ENCODE peak calls at places on chromosomes 11 and 22, in seven cellular contexts. One of them, this sample, is unnamed.

GRCh38 chr11:3197878-3198528 is 20.6 kb downstream of the MRGPRG start:
- DNase-seq in neural crest cell: no peak
- DNase-seq in tibial nerve: no peak
- DNase-seq in heart right ventricle: no peak
- DNase-seq in astrocyte of the cerebellum: no peak
- DNase-seq in Panc1: no peak
- DNase-seq in brain microvascular endothelial cell: no peak
- DNase-seq in this sample: no peak

GRCh38 chr11:30474151-30474954 is 111.8 kb downstream of the MPPED2 start:
- DNase-seq in tibial nerve: no peak
- DNase-seq in brain microvascular endothelial cell: no peak
- DNase-seq in neural crest cell: no peak
- DNase-seq in astrocyte of the cerebellum: no peak
- DNase-seq in Panc1: no peak
- DNase-seq in heart right ventricle: no peak
- DNase-seq in this sample: no peak

GRCh38 chr11:1628506-1629325 is 859 bp upstream of the KRTAP5-5 start:
- DNase-seq in Panc1: no peak
- DNase-seq in brain microvascular endothelial cell: no peak
- DNase-seq in heart right ventricle: peak; percentile 71
- DNase-seq in astrocyte of the cerebellum: no peak
- DNase-seq in neural crest cell: peak; percentile 85
- DNase-seq in tibial nerve: peak; percentile 25
- DNase-seq in this sample: peak; percentile 3

GRCh38 chr11:94449437-94449836 is 44.2 kb downstream of the MRE11 start:
- DNase-seq in neural crest cell: no peak
- DNase-seq in heart right ventricle: no peak
- DNase-seq in tibial nerve: no peak
- DNase-seq in astrocyte of the cerebellum: no peak
- DNase-seq in brain microvascular endothelial cell: peak; percentile 55
- DNase-seq in Panc1: peak; percentile 99
- DNase-seq in this sample: peak; percentile 25

GRCh38 chr11:33721291-33721840 is 14.9 kb downstream of the CD59 start:
- DNase-seq in neural crest cell: no peak
- DNase-seq in Panc1: no peak
- DNase-seq in astrocyte of the cerebellum: no peak
- DNase-seq in brain microvascular endothelial cell: peak; percentile 74
- DNase-seq in tibial nerve: no peak
- DNase-seq in heart right ventricle: no peak
- DNase-seq in this sample: no peak

GRCh38 chr11:25776238-25776637 is 555.7 kb upstream of the ANO3 start:
- DNase-seq in neural crest cell: no peak
- DNase-seq in heart right ventricle: no peak
- DNase-seq in astrocyte of the cerebellum: no peak
- DNase-seq in Panc1: no peak
- DNase-seq in brain microvascular endothelial cell: no peak
- DNase-seq in tibial nerve: no peak
- DNase-seq in this sample: no peak

GRCh38 chr22:30640839-30641430 is 5.4 kb downstream of the SLC35E4 start:
- DNase-seq in Panc1: no peak
- DNase-seq in brain microvascular endothelial cell: no peak
- DNase-seq in neural crest cell: no peak
- DNase-seq in heart right ventricle: no peak
- DNase-seq in astrocyte of the cerebellum: no peak
- DNase-seq in tibial nerve: no peak
- DNase-seq in this sample: no peak

GRCh38 chr11:112260490-112260889 is at the start of gene PLET1:
- DNase-seq in tibial nerve: no peak
- DNase-seq in neural crest cell: no peak
- DNase-seq in heart right ventricle: no peak
- DNase-seq in brain microvascular endothelial cell: no peak
- DNase-seq in Panc1: no peak
- DNase-seq in astrocyte of the cerebellum: no peak
- DNase-seq in this sample: no peak

GRCh38 chr22:22721681-22722309 is 77.4 kb downstream of the GGTLC2 start:
- DNase-seq in Panc1: no peak
- DNase-seq in astrocyte of the cerebellum: no peak
- DNase-seq in neural crest cell: no peak
- DNase-seq in brain microvascular endothelial cell: peak; percentile 53
- DNase-seq in tibial nerve: no peak
- DNase-seq in heart right ventricle: no peak
- DNase-seq in this sample: no peak

GRCh38 chr11:10380921-10381320 is 74.1 kb upstream of the AMPD3 start:
- DNase-seq in neural crest cell: no peak
- DNase-seq in Panc1: no peak
- DNase-seq in astrocyte of the cerebellum: no peak
- DNase-seq in brain microvascular endothelial cell: no peak
- DNase-seq in tibial nerve: no peak
- DNase-seq in heart right ventricle: no peak
- DNase-seq in this sample: no peak

GRCh38 chr22:50677493-50678217 is 5.0 kb downstream of the SHANK3 start:
- DNase-seq in heart right ventricle: no peak
- DNase-seq in neural crest cell: no peak
- DNase-seq in Panc1: no peak
- DNase-seq in astrocyte of the cerebellum: no peak
- DNase-seq in brain microvascular endothelial cell: no peak
- DNase-seq in tibial nerve: no peak
- DNase-seq in this sample: no peak

GRCh38 chr11:37747121-37747520 is 1149.1 kb upstream of the RAG2 start:
- DNase-seq in tibial nerve: no peak
- DNase-seq in brain microvascular endothelial cell: no peak
- DNase-seq in Panc1: no peak
- DNase-seq in heart right ventricle: no peak
- DNase-seq in astrocyte of the cerebellum: no peak
- DNase-seq in neural crest cell: no peak
- DNase-seq in this sample: no peak

GRCh38 chr11:80441821-80442220 is 1001.0 kb upstream of the TENM4 start:
- DNase-seq in astrocyte of the cerebellum: no peak
- DNase-seq in tibial nerve: no peak
- DNase-seq in brain microvascular endothelial cell: peak; percentile 43
- DNase-seq in heart right ventricle: no peak
- DNase-seq in Panc1: no peak
- DNase-seq in neural crest cell: no peak
- DNase-seq in this sample: no peak

GRCh38 chr11:66045177-66045639 is 3.8 kb downstream of the GAL3ST3 start:
- DNase-seq in Panc1: no peak
- DNase-seq in brain microvascular endothelial cell: peak; percentile 36
- DNase-seq in neural crest cell: peak; percentile 92
- DNase-seq in astrocyte of the cerebellum: peak; percentile 43
- DNase-seq in heart right ventricle: peak; percentile 74
- DNase-seq in tibial nerve: peak; percentile 64
- DNase-seq in this sample: peak; percentile 43

GRCh38 chr11:118845369-118845768 is 38.3 kb upstream of the CXCR5 start:
- DNase-seq in brain microvascular endothelial cell: peak; percentile 53
- DNase-seq in heart right ventricle: no peak
- DNase-seq in neural crest cell: no peak
- DNase-seq in Panc1: no peak
- DNase-seq in tibial nerve: no peak
- DNase-seq in astrocyte of the cerebellum: no peak
- DNase-seq in this sample: no peak

GRCh38 chr11:74466916-74467885 is at the start of gene KCNE3:
- DNase-seq in tibial nerve: no peak
- DNase-seq in brain microvascular endothelial cell: no peak
- DNase-seq in Panc1: no peak
- DNase-seq in astrocyte of the cerebellum: no peak
- DNase-seq in heart right ventricle: peak; percentile 68
- DNase-seq in neural crest cell: no peak
- DNase-seq in this sample: no peak

GRCh38 chr11:4184163-4184916 is 89.7 kb downstream of the RRM1 start:
- DNase-seq in astrocyte of the cerebellum: no peak
- DNase-seq in heart right ventricle: peak; percentile 41
- DNase-seq in brain microvascular endothelial cell: no peak
- DNase-seq in neural crest cell: no peak
- DNase-seq in Panc1: no peak
- DNase-seq in tibial nerve: no peak
- DNase-seq in this sample: no peak

GRCh38 chr11:82038151-82038550 is 695.5 kb downstream of the FAM181B start:
- DNase-seq in neural crest cell: no peak
- DNase-seq in astrocyte of the cerebellum: no peak
- DNase-seq in heart right ventricle: no peak
- DNase-seq in brain microvascular endothelial cell: no peak
- DNase-seq in tibial nerve: no peak
- DNase-seq in Panc1: no peak
- DNase-seq in this sample: no peak

DNA sequence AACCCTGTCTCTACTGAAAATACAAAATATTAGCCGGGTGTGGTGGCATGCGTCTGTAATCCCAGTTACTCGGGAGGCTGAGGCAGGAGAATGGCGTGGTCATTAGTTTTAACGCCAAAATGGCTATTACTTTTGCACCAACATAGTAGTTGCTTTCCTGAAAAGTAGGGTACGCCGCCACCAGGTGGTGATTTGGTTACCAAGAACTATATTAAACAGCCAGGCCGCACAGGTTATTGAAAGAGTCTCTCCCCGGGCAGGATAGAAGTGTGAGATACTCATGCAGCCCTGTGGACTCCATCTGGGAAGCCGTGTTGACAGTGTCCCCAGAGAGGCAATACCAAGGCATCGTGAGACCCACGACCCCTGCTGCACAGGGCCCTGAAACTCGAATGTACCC is 24.6 kb upstream of the LRRC32 start:
- DNase-seq in heart right ventricle: no peak
- DNase-seq in brain microvascular endothelial cell: no peak
- DNase-seq in Panc1: no peak
- DNase-seq in astrocyte of the cerebellum: no peak
- DNase-seq in neural crest cell: no peak
- DNase-seq in tibial nerve: no peak
- DNase-seq in this sample: no peak
- TF ChIP-seq CTCF in heart right ventricle: no peak
- TF ChIP-seq CTCF in brain microvascular endothelial cell: peak; percentile 20
- TF ChIP-seq CTCF in Panc1: no peak
- TF ChIP-seq CTCF in astrocyte of the cerebellum: no peak
- TF ChIP-seq CTCF in neural crest cell: no peak
- TF ChIP-seq CTCF in tibial nerve: no peak
- TF ChIP-seq CTCF in this sample: no peak

GRCh38 chr11:104152941-104153340 is 11.0 kb downstream of the PDGFD start:
- DNase-seq in brain microvascular endothelial cell: no peak
- DNase-seq in astrocyte of the cerebellum: no peak
- DNase-seq in neural crest cell: no peak
- DNase-seq in heart right ventricle: no peak
- DNase-seq in Panc1: no peak
- DNase-seq in tibial nerve: no peak
- DNase-seq in this sample: no peak

GRCh38 chr11:104148074-104148473 is 15.9 kb downstream of the PDGFD start:
- DNase-seq in Panc1: no peak
- DNase-seq in brain microvascular endothelial cell: peak; percentile 12
- DNase-seq in heart right ventricle: no peak
- DNase-seq in tibial nerve: no peak
- DNase-seq in neural crest cell: no peak
- DNase-seq in astrocyte of the cerebellum: peak; percentile 32
- DNase-seq in this sample: no peak

GRCh38 chr11:104148696-104149095 is 15.3 kb downstream of the PDGFD start:
- DNase-seq in neural crest cell: no peak
- DNase-seq in brain microvascular endothelial cell: no peak
- DNase-seq in astrocyte of the cerebellum: no peak
- DNase-seq in heart right ventricle: no peak
- DNase-seq in Panc1: no peak
- DNase-seq in tibial nerve: no peak
- DNase-seq in this sample: no peak

GRCh38 chr11:104154296-104154695 is 9.7 kb downstream of the PDGFD start:
- DNase-seq in heart right ventricle: no peak
- DNase-seq in neural crest cell: no peak
- DNase-seq in brain microvascular endothelial cell: no peak
- DNase-seq in astrocyte of the cerebellum: no peak
- DNase-seq in tibial nerve: no peak
- DNase-seq in Panc1: no peak
- DNase-seq in this sample: no peak

DNA sequence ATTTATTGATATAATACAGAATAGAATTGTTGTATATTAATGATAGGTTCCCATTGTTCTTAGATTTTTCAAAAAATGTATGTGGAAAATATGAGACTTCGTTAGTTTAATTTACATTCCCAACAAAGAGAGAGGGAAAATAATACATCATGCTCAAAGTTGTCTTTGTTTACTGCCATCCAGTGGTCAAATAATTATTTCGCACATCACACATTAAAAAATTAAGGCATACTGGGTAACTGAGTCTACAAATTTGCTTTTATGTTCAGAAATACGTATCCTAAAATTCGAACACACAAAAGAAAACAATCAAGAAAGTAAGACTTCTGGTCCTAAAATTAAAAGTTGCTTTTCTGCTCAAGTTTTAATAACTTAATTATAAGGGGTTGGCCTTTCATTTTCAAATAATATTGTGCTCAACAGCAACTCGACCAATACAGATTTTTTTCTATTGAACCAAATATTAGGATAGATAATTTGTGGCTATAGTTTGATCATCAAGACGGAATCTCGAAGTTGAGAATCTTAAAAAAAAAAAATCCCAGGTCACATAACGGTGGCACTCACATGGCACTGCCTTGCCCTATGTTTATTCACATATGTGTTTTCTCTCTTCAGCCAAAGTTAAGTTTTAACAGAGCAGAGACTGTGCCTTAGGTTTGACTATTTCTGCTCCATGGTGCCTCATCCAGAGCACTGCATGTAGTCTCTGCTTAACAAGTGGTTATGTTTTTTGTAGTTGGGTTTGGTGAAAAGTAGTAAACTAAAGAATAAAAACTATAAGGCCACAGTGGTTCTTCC is 12.3 kb downstream of the PDGFD start:
- DNase-seq in neural crest cell: no peak
- DNase-seq in brain microvascular endothelial cell: no peak
- DNase-seq in Panc1: no peak
- DNase-seq in astrocyte of the cerebellum: no peak
- DNase-seq in tibial nerve: no peak
- DNase-seq in heart right ventricle: no peak
- DNase-seq in this sample: no peak
- TF ChIP-seq CTCF in neural crest cell: peak; percentile 58
- TF ChIP-seq CTCF in brain microvascular endothelial cell: peak; percentile 35
- TF ChIP-seq CTCF in Panc1: peak; percentile 47
- TF ChIP-seq CTCF in astrocyte of the cerebellum: no peak
- TF ChIP-seq CTCF in tibial nerve: no peak
- TF ChIP-seq CTCF in heart right ventricle: peak; percentile 29
- TF ChIP-seq CTCF in this sample: peak; percentile 13

GRCh38 chr11:57562596-57562995 is 4.9 kb downstream of the UBE2L6 start:
- DNase-seq in astrocyte of the cerebellum: no peak
- DNase-seq in brain microvascular endothelial cell: no peak
- DNase-seq in Panc1: no peak
- DNase-seq in heart right ventricle: no peak
- DNase-seq in neural crest cell: no peak
- DNase-seq in tibial nerve: no peak
- DNase-seq in this sample: no peak
- TF ChIP-seq CTCF in astrocyte of the cerebellum: no peak
- TF ChIP-seq CTCF in brain microvascular endothelial cell: no peak
- TF ChIP-seq CTCF in Panc1: no peak
- TF ChIP-seq CTCF in heart right ventricle: no peak
- TF ChIP-seq CTCF in neural crest cell: no peak
- TF ChIP-seq CTCF in tibial nerve: no peak
- TF ChIP-seq CTCF in this sample: no peak

DNA sequence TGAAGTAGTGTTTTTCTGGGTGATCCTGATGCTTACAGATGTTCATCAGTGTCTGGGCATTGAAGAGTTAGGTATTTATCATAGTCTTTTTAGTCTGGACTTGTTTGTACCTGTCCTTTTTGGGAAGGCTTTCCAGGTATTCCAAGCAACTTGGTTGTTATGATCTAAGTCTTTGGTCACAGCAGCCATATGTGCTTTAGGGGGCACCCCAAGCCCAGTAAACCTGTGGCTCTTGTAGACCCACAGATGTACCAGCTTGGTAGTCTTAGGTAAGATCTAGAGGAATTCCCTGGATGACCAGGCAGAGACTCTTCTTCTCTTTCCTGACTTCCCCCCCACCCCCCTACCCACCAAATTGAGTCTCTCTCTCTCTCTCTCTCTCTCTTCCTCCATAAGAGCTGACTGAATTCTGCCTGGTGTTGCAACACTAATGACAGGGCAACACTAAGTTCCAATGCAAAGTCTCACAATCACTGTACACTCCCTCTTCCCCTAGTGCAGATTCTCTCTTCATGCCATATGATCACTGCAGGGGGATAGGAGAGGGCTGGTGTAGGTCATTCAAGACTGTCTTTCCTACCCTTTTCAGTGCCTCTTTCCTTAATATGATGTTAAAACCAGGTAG is 24.5 kb upstream of the MMP8 start:
- DNase-seq in heart right ventricle: no peak
- DNase-seq in Panc1: no peak
- DNase-seq in neural crest cell: no peak
- DNase-seq in tibial nerve: no peak
- DNase-seq in brain microvascular endothelial cell: no peak
- DNase-seq in astrocyte of the cerebellum: no peak
- DNase-seq in this sample: no peak
- TF ChIP-seq CTCF in heart right ventricle: no peak
- TF ChIP-seq CTCF in Panc1: peak; percentile 9
- TF ChIP-seq CTCF in neural crest cell: no peak
- TF ChIP-seq CTCF in tibial nerve: no peak
- TF ChIP-seq CTCF in brain microvascular endothelial cell: no peak
- TF ChIP-seq CTCF in astrocyte of the cerebellum: no peak
- TF ChIP-seq CTCF in this sample: no peak

This sample was measured in AG09319.